ENCODE peak calls at places on chromosomes 16 and 17, in five cellular contexts. One of them, this sample, is unnamed.

GRCh38 chr17:38601539-38602351 is 4.0 kb downstream of the SRCIN1 start:
- DNase-seq in neuronal stem cell: no peak
- DNase-seq in GM12865: peak
- DNase-seq in effector CD8-positive, alpha-beta T cell: no peak
- DNase-seq in cardiac septum: no peak
- DNase-seq in this sample: no peak

GRCh38 chr16:50861926-50862325 is 120.0 kb downstream of the CYLD start:
- DNase-seq in neuronal stem cell: no peak
- DNase-seq in GM12865: no peak
- DNase-seq in cardiac septum: no peak
- DNase-seq in effector CD8-positive, alpha-beta T cell: no peak
- DNase-seq in this sample: no peak

GRCh38 chr16:29876578-29877249 is 13.7 kb upstream of the CDIPT start:
- DNase-seq in GM12865: no peak
- DNase-seq in cardiac septum: no peak
- DNase-seq in neuronal stem cell: no peak
- DNase-seq in effector CD8-positive, alpha-beta T cell: peak
- DNase-seq in this sample: no peak

GRCh38 chr16:47565454-47565853 is 104.3 kb downstream of the PHKB start:
- DNase-seq in neuronal stem cell: no peak
- DNase-seq in GM12865: peak
- DNase-seq in effector CD8-positive, alpha-beta T cell: no peak
- DNase-seq in cardiac septum: peak
- DNase-seq in this sample: no peak

GRCh38 chr17:48577330-48577945 is 712 bp downstream of the HOXB4 start:
- DNase-seq in effector CD8-positive, alpha-beta T cell: no peak
- DNase-seq in GM12865: no peak
- DNase-seq in cardiac septum: no peak
- DNase-seq in neuronal stem cell: no peak
- DNase-seq in this sample: no peak

GRCh38 chr17:49414622-49415350 is at the start of gene PHB1:
- DNase-seq in effector CD8-positive, alpha-beta T cell: peak
- DNase-seq in cardiac septum: peak
- DNase-seq in neuronal stem cell: peak
- DNase-seq in GM12865: peak
- DNase-seq in this sample: peak

GRCh38 chr16:27795992-27796614 is 246.2 kb downstream of the KATNIP start:
- DNase-seq in cardiac septum: no peak
- DNase-seq in neuronal stem cell: peak
- DNase-seq in GM12865: peak
- DNase-seq in effector CD8-positive, alpha-beta T cell: no peak
- DNase-seq in this sample: peak

GRCh38 chr16:66275795-66276428 is 90.6 kb upstream of the CDH5 start:
- DNase-seq in cardiac septum: no peak
- DNase-seq in GM12865: peak
- DNase-seq in effector CD8-positive, alpha-beta T cell: no peak
- DNase-seq in neuronal stem cell: no peak
- DNase-seq in this sample: peak

GRCh38 chr17:79038545-79039135 is 14.7 kb downstream of the C1QTNF1 start:
- DNase-seq in GM12865: peak
- DNase-seq in cardiac septum: peak
- DNase-seq in neuronal stem cell: no peak
- DNase-seq in effector CD8-positive, alpha-beta T cell: no peak
- DNase-seq in this sample: no peak

GRCh38 chr17:66580178-66580577 is 254.7 kb upstream of the CACNG5 start:
- DNase-seq in cardiac septum: no peak
- DNase-seq in effector CD8-positive, alpha-beta T cell: no peak
- DNase-seq in GM12865: no peak
- DNase-seq in neuronal stem cell: peak
- DNase-seq in this sample: no peak

GRCh38 chr16:89360760-89361435 is 129.5 kb downstream of the ANKRD11 start:
- DNase-seq in effector CD8-positive, alpha-beta T cell: peak
- DNase-seq in cardiac septum: no peak
- DNase-seq in GM12865: peak
- DNase-seq in neuronal stem cell: no peak
- DNase-seq in this sample: no peak

GRCh38 chr17:1012823-1013728 is 16.1 kb downstream of the TIMM22 start:
- DNase-seq in effector CD8-positive, alpha-beta T cell: no peak
- DNase-seq in neuronal stem cell: no peak
- DNase-seq in GM12865: no peak
- DNase-seq in cardiac septum: no peak
- DNase-seq in this sample: no peak

GRCh38 chr17:58360664-58361063 is 8.7 kb upstream of the SUPT4H1 start:
- DNase-seq in cardiac septum: no peak
- DNase-seq in neuronal stem cell: no peak
- DNase-seq in effector CD8-positive, alpha-beta T cell: no peak
- DNase-seq in GM12865: no peak
- DNase-seq in this sample: no peak

GRCh38 chr17:49910094-49910857 is 58.7 kb upstream of the DLX4 start:
- DNase-seq in cardiac septum: no peak
- DNase-seq in neuronal stem cell: no peak
- DNase-seq in effector CD8-positive, alpha-beta T cell: no peak
- DNase-seq in GM12865: no peak
- DNase-seq in this sample: no peak

GRCh38 chr17:41523787-41524186 is 4.3 kb downstream of the KRT19 start:
- DNase-seq in cardiac septum: no peak
- DNase-seq in effector CD8-positive, alpha-beta T cell: no peak
- DNase-seq in GM12865: no peak
- DNase-seq in neuronal stem cell: no peak
- DNase-seq in this sample: no peak

GRCh38 chr17:59154721-59155438 is at the start of gene SKA2:
- DNase-seq in effector CD8-positive, alpha-beta T cell: peak
- DNase-seq in cardiac septum: peak
- DNase-seq in GM12865: no peak
- DNase-seq in neuronal stem cell: peak
- DNase-seq in this sample: no peak

GRCh38 chr16:53546988-53547391 is 44.0 kb upstream of the AKTIP start:
- DNase-seq in GM12865: peak
- DNase-seq in neuronal stem cell: no peak
- DNase-seq in effector CD8-positive, alpha-beta T cell: no peak
- DNase-seq in cardiac septum: no peak
- DNase-seq in this sample: no peak

GRCh38 chr17:34728771-34729310 is 149.5 kb downstream of the TMEM132E start:
- DNase-seq in GM12865: no peak
- DNase-seq in neuronal stem cell: no peak
- DNase-seq in effector CD8-positive, alpha-beta T cell: no peak
- DNase-seq in cardiac septum: no peak
- DNase-seq in this sample: no peak

GRCh38 chr17:27939489-27940465 is 46.6 kb upstream of the LYRM9 start:
- DNase-seq in cardiac septum: no peak
- DNase-seq in GM12865: peak
- DNase-seq in neuronal stem cell: no peak
- DNase-seq in effector CD8-positive, alpha-beta T cell: no peak
- DNase-seq in this sample: no peak

GRCh38 chr17:58624751-58625150 is 67.1 kb downstream of the TEX14 start:
- DNase-seq in GM12865: no peak
- DNase-seq in neuronal stem cell: no peak
- DNase-seq in cardiac septum: no peak
- DNase-seq in effector CD8-positive, alpha-beta T cell: no peak
- DNase-seq in this sample: peak

GRCh38 chr17:63665527-63666214 is 34.3 kb downstream of the LIMD2 start:
- DNase-seq in effector CD8-positive, alpha-beta T cell: no peak
- DNase-seq in neuronal stem cell: no peak
- DNase-seq in GM12865: peak
- DNase-seq in cardiac septum: no peak
- DNase-seq in this sample: no peak

GRCh38 chr16:21990381-21990944 is 10.5 kb downstream of the PDZD9 start:
- DNase-seq in neuronal stem cell: no peak
- DNase-seq in effector CD8-positive, alpha-beta T cell: no peak
- DNase-seq in cardiac septum: no peak
- DNase-seq in GM12865: no peak
- DNase-seq in this sample: no peak

GRCh38 chr17:57313276-57313835 is 57.0 kb downstream of the MSI2 start:
- DNase-seq in effector CD8-positive, alpha-beta T cell: no peak
- DNase-seq in neuronal stem cell: no peak
- DNase-seq in cardiac septum: no peak
- DNase-seq in GM12865: no peak
- DNase-seq in this sample: no peak

GRCh38 chr17:81684442-81684911 is 666 bp downstream of the HGS start:
- DNase-seq in GM12865: no peak
- DNase-seq in neuronal stem cell: no peak
- DNase-seq in effector CD8-positive, alpha-beta T cell: no peak
- DNase-seq in cardiac septum: no peak
- DNase-seq in this sample: no peak

GRCh38 chr17:2174471-2175293 is 119.8 kb downstream of the HIC1 start:
- DNase-seq in GM12865: no peak
- DNase-seq in cardiac septum: peak
- DNase-seq in neuronal stem cell: no peak
- DNase-seq in effector CD8-positive, alpha-beta T cell: no peak
- DNase-seq in this sample: no peak

GRCh38 chr17:47990962-47991731 is 20.2 kb downstream of the CDK5RAP3 start:
- DNase-seq in GM12865: no peak
- DNase-seq in effector CD8-positive, alpha-beta T cell: no peak
- DNase-seq in cardiac septum: no peak
- DNase-seq in neuronal stem cell: peak
- DNase-seq in this sample: no peak

GRCh38 chr17:51275381-51275780 is 15.0 kb downstream of the UTP18 start:
- DNase-seq in neuronal stem cell: no peak
- DNase-seq in effector CD8-positive, alpha-beta T cell: no peak
- DNase-seq in GM12865: no peak
- DNase-seq in cardiac septum: no peak
- DNase-seq in this sample: no peak

GRCh38 chr17:7740481-7741001 is 23.0 kb downstream of the DNAH2 start:
- DNase-seq in effector CD8-positive, alpha-beta T cell: no peak
- DNase-seq in cardiac septum: no peak
- DNase-seq in neuronal stem cell: no peak
- DNase-seq in GM12865: no peak
- DNase-seq in this sample: no peak

GRCh38 chr17:14101976-14102375 is 32.7 kb downstream of the COX10 start:
- DNase-seq in neuronal stem cell: no peak
- DNase-seq in GM12865: no peak
- DNase-seq in effector CD8-positive, alpha-beta T cell: no peak
- DNase-seq in cardiac septum: no peak
- DNase-seq in this sample: no peak